ENCODE peak calls at places on chromosomes 4 and X, in eight cellular contexts. One of them, this sample, is unnamed.

GRCh38 chr4:73309211-73309610 is 50.6 kb upstream of the ANKRD17 start:
- DNase-seq in NCI-H1694 treated with DMSO at 0.1 percent for 48 hours: no peak
- DNase-seq in T-helper 1 cell: no peak
- DNase-seq in NCI-H1092 treated with DMSO at 0.1 percent for 48 hours: no peak
- DNase-seq in NCI-H524 treated with DMSO at 0.1 percent for 48 hours: no peak
- DNase-seq in DMS153: no peak
- DNase-seq in stimulated activated CD8-positive, alpha-beta memory T cell treated with anti-CD3 and anti-CD28 coated beads, Interleukin-7, amount 100 ng/mL, for 1 hour: no peak
- DNase-seq in uterus: no peak
- DNase-seq in this sample: no peak

GRCh38 chr4:83036991-83037390 is 2.0 kb downstream of the COPS4 start:
- DNase-seq in NCI-H1694 treated with DMSO at 0.1 percent for 48 hours: no peak
- DNase-seq in T-helper 1 cell: no peak
- DNase-seq in NCI-H1092 treated with DMSO at 0.1 percent for 48 hours: no peak
- DNase-seq in NCI-H524 treated with DMSO at 0.1 percent for 48 hours: no peak
- DNase-seq in DMS153: no peak
- DNase-seq in stimulated activated CD8-positive, alpha-beta memory T cell treated with anti-CD3 and anti-CD28 coated beads, Interleukin-7, amount 100 ng/mL, for 1 hour: no peak
- DNase-seq in uterus: no peak
- DNase-seq in this sample: no peak

GRCh38 chrX:17464196-17464595 is 89.2 kb downstream of the NHS start:
- DNase-seq in NCI-H1694 treated with DMSO at 0.1 percent for 48 hours: no peak
- DNase-seq in T-helper 1 cell: no peak
- DNase-seq in NCI-H1092 treated with DMSO at 0.1 percent for 48 hours: no peak
- DNase-seq in NCI-H524 treated with DMSO at 0.1 percent for 48 hours: no peak
- DNase-seq in DMS153: no peak
- DNase-seq in stimulated activated CD8-positive, alpha-beta memory T cell treated with anti-CD3 and anti-CD28 coated beads, Interleukin-7, amount 100 ng/mL, for 1 hour: no peak
- DNase-seq in uterus: no peak
- DNase-seq in this sample: no peak

GRCh38 chr4:85488416-85488815 is 13.5 kb downstream of the ARHGAP24 start:
- DNase-seq in NCI-H1694 treated with DMSO at 0.1 percent for 48 hours: no peak
- DNase-seq in T-helper 1 cell: no peak
- DNase-seq in NCI-H1092 treated with DMSO at 0.1 percent for 48 hours: no peak
- DNase-seq in NCI-H524 treated with DMSO at 0.1 percent for 48 hours: no peak
- DNase-seq in DMS153: no peak
- DNase-seq in stimulated activated CD8-positive, alpha-beta memory T cell treated with anti-CD3 and anti-CD28 coated beads, Interleukin-7, amount 100 ng/mL, for 1 hour: no peak
- DNase-seq in uterus: no peak
- DNase-seq in this sample: no peak

GRCh38 chr4:70688795-70689231 is 481 bp downstream of the UTP3 start:
- DNase-seq in NCI-H1694 treated with DMSO at 0.1 percent for 48 hours: no peak
- DNase-seq in T-helper 1 cell: no peak
- DNase-seq in NCI-H1092 treated with DMSO at 0.1 percent for 48 hours: no peak
- DNase-seq in NCI-H524 treated with DMSO at 0.1 percent for 48 hours: no peak
- DNase-seq in DMS153: no peak
- DNase-seq in stimulated activated CD8-positive, alpha-beta memory T cell treated with anti-CD3 and anti-CD28 coated beads, Interleukin-7, amount 100 ng/mL, for 1 hour: no peak
- DNase-seq in uterus: no peak
- DNase-seq in this sample: no peak

GRCh38 chrX:34218063-34218462 is 85.9 kb upstream of the FAM47A start:
- DNase-seq in NCI-H1694 treated with DMSO at 0.1 percent for 48 hours: no peak
- DNase-seq in T-helper 1 cell: no peak
- DNase-seq in NCI-H1092 treated with DMSO at 0.1 percent for 48 hours: no peak
- DNase-seq in NCI-H524 treated with DMSO at 0.1 percent for 48 hours: no peak
- DNase-seq in DMS153: no peak
- DNase-seq in stimulated activated CD8-positive, alpha-beta memory T cell treated with anti-CD3 and anti-CD28 coated beads, Interleukin-7, amount 100 ng/mL, for 1 hour: no peak
- DNase-seq in uterus: no peak
- DNase-seq in this sample: no peak

GRCh38 chr4:139559692-139560091 is 3.7 kb upstream of the SETD7 start:
- DNase-seq in NCI-H1694 treated with DMSO at 0.1 percent for 48 hours: no peak
- DNase-seq in T-helper 1 cell: no peak
- DNase-seq in NCI-H1092 treated with DMSO at 0.1 percent for 48 hours: no peak
- DNase-seq in NCI-H524 treated with DMSO at 0.1 percent for 48 hours: no peak
- DNase-seq in DMS153: no peak
- DNase-seq in stimulated activated CD8-positive, alpha-beta memory T cell treated with anti-CD3 and anti-CD28 coated beads, Interleukin-7, amount 100 ng/mL, for 1 hour: no peak
- DNase-seq in uterus: no peak
- DNase-seq in this sample: no peak

GRCh38 chrX:118215346-118215745 is 98.7 kb upstream of the KLHL13 start:
- DNase-seq in NCI-H1694 treated with DMSO at 0.1 percent for 48 hours: no peak
- DNase-seq in T-helper 1 cell: no peak
- DNase-seq in NCI-H1092 treated with DMSO at 0.1 percent for 48 hours: no peak
- DNase-seq in NCI-H524 treated with DMSO at 0.1 percent for 48 hours: no peak
- DNase-seq in DMS153: peak
- DNase-seq in stimulated activated CD8-positive, alpha-beta memory T cell treated with anti-CD3 and anti-CD28 coated beads, Interleukin-7, amount 100 ng/mL, for 1 hour: no peak
- DNase-seq in uterus: no peak
- DNase-seq in this sample: no peak

GRCh38 chrX:150100261-150100660 is 162.0 kb upstream of the EOLA2 start:
- DNase-seq in NCI-H1694 treated with DMSO at 0.1 percent for 48 hours: no peak
- DNase-seq in T-helper 1 cell: no peak
- DNase-seq in NCI-H1092 treated with DMSO at 0.1 percent for 48 hours: no peak
- DNase-seq in NCI-H524 treated with DMSO at 0.1 percent for 48 hours: no peak
- DNase-seq in DMS153: no peak
- DNase-seq in stimulated activated CD8-positive, alpha-beta memory T cell treated with anti-CD3 and anti-CD28 coated beads, Interleukin-7, amount 100 ng/mL, for 1 hour: no peak
- DNase-seq in uterus: no peak
- DNase-seq in this sample: no peak

GRCh38 chrX:101462892-101463291 is 22.4 kb upstream of the ARMCX4 start:
- DNase-seq in NCI-H1694 treated with DMSO at 0.1 percent for 48 hours: peak
- DNase-seq in T-helper 1 cell: no peak
- DNase-seq in NCI-H1092 treated with DMSO at 0.1 percent for 48 hours: peak
- DNase-seq in NCI-H524 treated with DMSO at 0.1 percent for 48 hours: no peak
- DNase-seq in DMS153: no peak
- DNase-seq in stimulated activated CD8-positive, alpha-beta memory T cell treated with anti-CD3 and anti-CD28 coated beads, Interleukin-7, amount 100 ng/mL, for 1 hour: no peak
- DNase-seq in uterus: no peak
- DNase-seq in this sample: peak

GRCh38 chr4:26384380-26385057 is 63.7 kb downstream of the RBPJ start:
- DNase-seq in NCI-H1694 treated with DMSO at 0.1 percent for 48 hours: no peak
- DNase-seq in T-helper 1 cell: no peak
- DNase-seq in NCI-H1092 treated with DMSO at 0.1 percent for 48 hours: no peak
- DNase-seq in NCI-H524 treated with DMSO at 0.1 percent for 48 hours: no peak
- DNase-seq in DMS153: no peak
- DNase-seq in stimulated activated CD8-positive, alpha-beta memory T cell treated with anti-CD3 and anti-CD28 coated beads, Interleukin-7, amount 100 ng/mL, for 1 hour: no peak
- DNase-seq in uterus: no peak
- DNase-seq in this sample: no peak

GRCh38 chrX:17521871-17522693 is 147.1 kb downstream of the NHS start:
- DNase-seq in NCI-H1694 treated with DMSO at 0.1 percent for 48 hours: no peak
- DNase-seq in T-helper 1 cell: no peak
- DNase-seq in NCI-H1092 treated with DMSO at 0.1 percent for 48 hours: peak
- DNase-seq in NCI-H524 treated with DMSO at 0.1 percent for 48 hours: peak
- DNase-seq in DMS153: peak
- DNase-seq in stimulated activated CD8-positive, alpha-beta memory T cell treated with anti-CD3 and anti-CD28 coated beads, Interleukin-7, amount 100 ng/mL, for 1 hour: no peak
- DNase-seq in uterus: no peak
- DNase-seq in this sample: no peak

GRCh38 chr4:176436500-176436973 is 116.8 kb downstream of the SPCS3 start:
- DNase-seq in NCI-H1694 treated with DMSO at 0.1 percent for 48 hours: no peak
- DNase-seq in T-helper 1 cell: peak
- DNase-seq in NCI-H1092 treated with DMSO at 0.1 percent for 48 hours: no peak
- DNase-seq in NCI-H524 treated with DMSO at 0.1 percent for 48 hours: no peak
- DNase-seq in DMS153: no peak
- DNase-seq in stimulated activated CD8-positive, alpha-beta memory T cell treated with anti-CD3 and anti-CD28 coated beads, Interleukin-7, amount 100 ng/mL, for 1 hour: no peak
- DNase-seq in uterus: no peak
- DNase-seq in this sample: peak

GRCh38 chr4:181845617-181846016 is 397.6 kb upstream of the TENM3 start:
- DNase-seq in NCI-H1694 treated with DMSO at 0.1 percent for 48 hours: no peak
- DNase-seq in T-helper 1 cell: no peak
- DNase-seq in NCI-H1092 treated with DMSO at 0.1 percent for 48 hours: no peak
- DNase-seq in NCI-H524 treated with DMSO at 0.1 percent for 48 hours: no peak
- DNase-seq in DMS153: no peak
- DNase-seq in stimulated activated CD8-positive, alpha-beta memory T cell treated with anti-CD3 and anti-CD28 coated beads, Interleukin-7, amount 100 ng/mL, for 1 hour: no peak
- DNase-seq in uterus: no peak
- DNase-seq in this sample: no peak

GRCh38 chr4:147355849-147356248 is 125.0 kb upstream of the EDNRA start:
- DNase-seq in NCI-H1694 treated with DMSO at 0.1 percent for 48 hours: no peak
- DNase-seq in T-helper 1 cell: no peak
- DNase-seq in NCI-H1092 treated with DMSO at 0.1 percent for 48 hours: no peak
- DNase-seq in NCI-H524 treated with DMSO at 0.1 percent for 48 hours: no peak
- DNase-seq in DMS153: no peak
- DNase-seq in stimulated activated CD8-positive, alpha-beta memory T cell treated with anti-CD3 and anti-CD28 coated beads, Interleukin-7, amount 100 ng/mL, for 1 hour: no peak
- DNase-seq in uterus: no peak
- DNase-seq in this sample: no peak

GRCh38 chr4:145181091-145181501 is 707 bp upstream of the OTUD4 start:
- DNase-seq in NCI-H1694 treated with DMSO at 0.1 percent for 48 hours: no peak
- DNase-seq in T-helper 1 cell: no peak
- DNase-seq in NCI-H1092 treated with DMSO at 0.1 percent for 48 hours: peak
- DNase-seq in NCI-H524 treated with DMSO at 0.1 percent for 48 hours: no peak
- DNase-seq in DMS153: no peak
- DNase-seq in stimulated activated CD8-positive, alpha-beta memory T cell treated with anti-CD3 and anti-CD28 coated beads, Interleukin-7, amount 100 ng/mL, for 1 hour: no peak
- DNase-seq in uterus: no peak
- DNase-seq in this sample: no peak

GRCh38 chr4:146142768-146143167 is 32.8 kb upstream of the LSM6 start:
- DNase-seq in NCI-H1694 treated with DMSO at 0.1 percent for 48 hours: no peak
- DNase-seq in T-helper 1 cell: no peak
- DNase-seq in NCI-H1092 treated with DMSO at 0.1 percent for 48 hours: no peak
- DNase-seq in NCI-H524 treated with DMSO at 0.1 percent for 48 hours: no peak
- DNase-seq in DMS153: no peak
- DNase-seq in stimulated activated CD8-positive, alpha-beta memory T cell treated with anti-CD3 and anti-CD28 coated beads, Interleukin-7, amount 100 ng/mL, for 1 hour: no peak
- DNase-seq in uterus: no peak
- DNase-seq in this sample: no peak

GRCh38 chrX:134548257-134548732 is 88.3 kb downstream of the HPRT1 start:
- DNase-seq in NCI-H1694 treated with DMSO at 0.1 percent for 48 hours: no peak
- DNase-seq in T-helper 1 cell: peak
- DNase-seq in NCI-H1092 treated with DMSO at 0.1 percent for 48 hours: peak
- DNase-seq in NCI-H524 treated with DMSO at 0.1 percent for 48 hours: no peak
- DNase-seq in DMS153: no peak
- DNase-seq in stimulated activated CD8-positive, alpha-beta memory T cell treated with anti-CD3 and anti-CD28 coated beads, Interleukin-7, amount 100 ng/mL, for 1 hour: no peak
- DNase-seq in uterus: no peak
- DNase-seq in this sample: no peak

GRCh38 chrX:30735839-30736238 is 82.6 kb downstream of the GK start:
- DNase-seq in NCI-H1694 treated with DMSO at 0.1 percent for 48 hours: peak
- DNase-seq in T-helper 1 cell: peak
- DNase-seq in NCI-H1092 treated with DMSO at 0.1 percent for 48 hours: peak
- DNase-seq in NCI-H524 treated with DMSO at 0.1 percent for 48 hours: no peak
- DNase-seq in DMS153: no peak
- DNase-seq in stimulated activated CD8-positive, alpha-beta memory T cell treated with anti-CD3 and anti-CD28 coated beads, Interleukin-7, amount 100 ng/mL, for 1 hour: peak
- DNase-seq in uterus: peak
- DNase-seq in this sample: peak

GRCh38 chrX:14051416-14051815 is 21.7 kb upstream of the GEMIN8 start:
- DNase-seq in NCI-H1694 treated with DMSO at 0.1 percent for 48 hours: peak
- DNase-seq in T-helper 1 cell: no peak
- DNase-seq in NCI-H1092 treated with DMSO at 0.1 percent for 48 hours: no peak
- DNase-seq in NCI-H524 treated with DMSO at 0.1 percent for 48 hours: peak
- DNase-seq in DMS153: peak
- DNase-seq in stimulated activated CD8-positive, alpha-beta memory T cell treated with anti-CD3 and anti-CD28 coated beads, Interleukin-7, amount 100 ng/mL, for 1 hour: no peak
- DNase-seq in uterus: no peak
- DNase-seq in this sample: no peak

GRCh38 chr4:48017108-48017527 is 546 bp downstream of the NIPAL1 start:
- DNase-seq in NCI-H1694 treated with DMSO at 0.1 percent for 48 hours: no peak
- DNase-seq in T-helper 1 cell: no peak
- DNase-seq in NCI-H1092 treated with DMSO at 0.1 percent for 48 hours: no peak
- DNase-seq in NCI-H524 treated with DMSO at 0.1 percent for 48 hours: no peak
- DNase-seq in DMS153: no peak
- DNase-seq in stimulated activated CD8-positive, alpha-beta memory T cell treated with anti-CD3 and anti-CD28 coated beads, Interleukin-7, amount 100 ng/mL, for 1 hour: no peak
- DNase-seq in uterus: peak
- DNase-seq in this sample: peak

GRCh38 chrX:131068945-131069719 is 11.0 kb downstream of the ARHGAP36 start:
- DNase-seq in NCI-H1694 treated with DMSO at 0.1 percent for 48 hours: peak
- DNase-seq in T-helper 1 cell: no peak
- DNase-seq in NCI-H1092 treated with DMSO at 0.1 percent for 48 hours: no peak
- DNase-seq in NCI-H524 treated with DMSO at 0.1 percent for 48 hours: peak
- DNase-seq in DMS153: no peak
- DNase-seq in stimulated activated CD8-positive, alpha-beta memory T cell treated with anti-CD3 and anti-CD28 coated beads, Interleukin-7, amount 100 ng/mL, for 1 hour: no peak
- DNase-seq in uterus: no peak
- DNase-seq in this sample: peak